ENCODE peak calls at places on chromosomes 3 and 15, in seven cellular contexts. G is head of caudate nucleus; Z is HT-29; Q is neuronal stem cell; O is mesothelial cell of epicardium; S is stimulated activated CD8-positive, alpha-beta memory T cell treated with anti-CD3 and anti-CD28 coated beads, Interleukin-15, amount 100 ng/mL, for 24 hours; T is tibial artery. Y is an unnamed sample.

GRCh38 chr3:58082047-58082446 is 73.8 kb downstream of the FLNB start:
- DNase-seq in G (no peak), Z (no peak), Q (no peak), O (no peak), S (no peak), T (peak), Y (peak)

GRCh38 chr15:31434418-31435255 is 108.0 kb downstream of the KLF13 start:
- DNase-seq in G (no peak), Z (no peak), Q (no peak), O (no peak), S (no peak), T (peak), Y (no peak)

GRCh38 chr3:47022540-47023161 is 43.2 kb downstream of the NBEAL2 start:
- DNase-seq in G (no peak), Z (peak), Q (no peak), O (no peak), S (no peak), T (no peak), Y (peak)

GRCh38 chr15:41256577-41257038 is 25.5 kb downstream of the CHP1 start:
- DNase-seq in G (no peak), Z (peak), Q (no peak), O (no peak), S (no peak), T (no peak), Y (no peak)

GRCh38 chr3:73656241-73656890 is 31.6 kb upstream of the PDZRN3 start:
- DNase-seq in G (no peak), Z (no peak), Q (no peak), O (no peak), S (no peak), T (no peak), Y (no peak)

GRCh38 chr15:72785452-72786243 is 2.1 kb upstream of the ADPGK start:
- DNase-seq in G (no peak), Z (no peak), Q (no peak), O (no peak), S (no peak), T (no peak), Y (no peak)

GRCh38 chr3:125148016-125148812 is 64.3 kb downstream of the SLC12A8 start:
- DNase-seq in G (no peak), Z (no peak), Q (no peak), O (no peak), S (no peak), T (no peak), Y (no peak)

GRCh38 chr3:145286937-145287336 is 874.0 kb downstream of the PLOD2 start:
- DNase-seq in G (no peak), Z (no peak), Q (no peak), O (no peak), S (no peak), T (no peak), Y (no peak)

GRCh38 chr15:43436395-43436794 is 56.6 kb downstream of the TP53BP1 start:
- DNase-seq in G (no peak), Z (no peak), Q (no peak), O (no peak), S (no peak), T (no peak), Y (no peak)

GRCh38 chr3:57221883-57222282 is 5.6 kb upstream of the APPL1 start:
- DNase-seq in G (no peak), Z (peak), Q (no peak), O (no peak), S (no peak), T (no peak), Y (peak)

GRCh38 chr3:69890094-69890493 is 109.4 kb upstream of the SAMMSON start:
- DNase-seq in G (no peak), Z (no peak), Q (no peak), O (no peak), S (no peak), T (no peak), Y (no peak)

GRCh38 chr15:74129411-74130088 is 836 bp upstream of the ISLR2 start:
- DNase-seq in G (no peak), Z (no peak), Q (no peak), O (peak), S (no peak), T (no peak), Y (no peak)